ENCODE peak calls at places on chromosomes 3 and 15, in nine cellular contexts. Y is Calu3, V is omental fat pad, M is heart left ventricle, T is mesothelial cell of epicardium, W is GM13976, P is endothelial cell of umbilical vein, F is RWPE2, I is fibroblast of lung. H is an unnamed sample.

GRCh38 chr3:66153961-66154923 is 66.6 kb upstream of the SLC25A26 start:
- DNase-seq in Y (no peak), V (no peak), M (peak; percentile 19), T (no peak), W (no peak), P (no peak), F (no peak), I (peak; percentile 37), H (no peak)

GRCh38 chr3:16148783-16149182 is 25.7 kb upstream of the GALNT15 start:
- DNase-seq in Y (no peak), V (peak; percentile 41), M (peak; percentile 80), T (no peak), W (no peak), P (peak; percentile 95), F (no peak), I (peak; percentile 94), H (no peak)

GRCh38 chr15:25172691-25173090 is 217.9 kb downstream of the SNRPN start:
- DNase-seq in Y (no peak), V (no peak), M (peak; percentile 4), T (no peak), W (peak; percentile 3), P (no peak), F (no peak), I (no peak), H (no peak)

GRCh38 chr15:44033894-44034293 is 161.2 kb downstream of the FRMD5 start:
- DNase-seq in Y (peak; percentile 50), V (no peak), M (no peak), T (no peak), W (no peak), P (peak; percentile 94), F (no peak), I (peak; percentile 72), H (no peak)

GRCh38 chr3:155428558-155428957 is 135.1 kb upstream of the STRIT1 start:
- DNase-seq in Y (no peak), V (no peak), M (no peak), T (no peak), W (no peak), P (no peak), F (no peak), I (peak; percentile 96), H (no peak)

GRCh38 chr3:27794211-27794610 is 72.1 kb upstream of the EOMES start:
- DNase-seq in Y (no peak), V (no peak), M (no peak), T (no peak), W (no peak), P (no peak), F (no peak), I (no peak), H (no peak)

GRCh38 chr15:75822685-75823278 is 20.5 kb upstream of the UBE2Q2 start:
- DNase-seq in Y (no peak), V (no peak), M (no peak), T (no peak), W (no peak), P (no peak), F (no peak), I (no peak), H (no peak)

GRCh38 chr3:11774296-11774877 is 72.3 kb downstream of the TAMM41 start:
- DNase-seq in Y (peak; percentile 62), V (no peak), M (peak; percentile 15), T (no peak), W (peak; percentile 38), P (peak; percentile 60), F (no peak), I (peak; percentile 29), H (no peak)

GRCh38 chr3:46664188-46664970 is 29.1 kb downstream of the ALS2CL start:
- DNase-seq in Y (no peak), V (no peak), M (peak; percentile 5), T (no peak), W (peak; percentile 8), P (no peak), F (no peak), I (no peak), H (peak; percentile 3)

GRCh38 chr15:82843561-82843960 is 34.1 kb downstream of the WHAMM start:
- DNase-seq in Y (no peak), V (no peak), M (no peak), T (no peak), W (no peak), P (no peak), F (no peak), I (no peak), H (no peak)

GRCh38 chr3:72255736-72256559 is 471.0 kb upstream of the PROK2 start:
- DNase-seq in Y (peak; percentile 58), V (no peak), M (peak; percentile 44), T (no peak), W (no peak), P (peak; percentile 26), F (no peak), I (no peak), H (no peak)

DNA sequence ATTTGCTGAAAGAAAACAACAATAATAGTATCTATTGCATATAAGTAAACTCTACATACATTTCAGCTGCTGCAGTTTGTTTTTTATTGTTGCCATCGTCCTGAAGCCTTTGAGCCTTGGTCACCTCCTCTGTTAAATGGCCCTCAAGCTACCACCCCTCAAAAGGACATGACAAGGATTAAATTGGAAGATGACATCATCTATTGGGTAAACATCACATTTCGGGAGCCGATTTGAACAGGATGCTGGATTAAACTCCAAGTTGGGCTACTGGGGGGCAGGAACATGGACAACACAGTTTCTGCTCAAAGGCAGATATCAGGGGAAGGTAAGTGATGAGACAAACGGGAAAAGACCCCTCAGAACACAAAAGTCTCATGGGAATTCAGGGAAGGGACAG is 92.3 kb upstream of the ATP2B2 start:
- DNase-seq in Y (no peak), V (no peak), M (no peak), T (no peak), W (no peak), P (no peak), F (no peak), I (no peak), H (no peak)
- TF ChIP-seq CTCF in Y (no peak), V (no peak), M (no peak), T (no peak), W (no peak), P (no peak), F (no peak), I (no peak), H (no peak)

DNA sequence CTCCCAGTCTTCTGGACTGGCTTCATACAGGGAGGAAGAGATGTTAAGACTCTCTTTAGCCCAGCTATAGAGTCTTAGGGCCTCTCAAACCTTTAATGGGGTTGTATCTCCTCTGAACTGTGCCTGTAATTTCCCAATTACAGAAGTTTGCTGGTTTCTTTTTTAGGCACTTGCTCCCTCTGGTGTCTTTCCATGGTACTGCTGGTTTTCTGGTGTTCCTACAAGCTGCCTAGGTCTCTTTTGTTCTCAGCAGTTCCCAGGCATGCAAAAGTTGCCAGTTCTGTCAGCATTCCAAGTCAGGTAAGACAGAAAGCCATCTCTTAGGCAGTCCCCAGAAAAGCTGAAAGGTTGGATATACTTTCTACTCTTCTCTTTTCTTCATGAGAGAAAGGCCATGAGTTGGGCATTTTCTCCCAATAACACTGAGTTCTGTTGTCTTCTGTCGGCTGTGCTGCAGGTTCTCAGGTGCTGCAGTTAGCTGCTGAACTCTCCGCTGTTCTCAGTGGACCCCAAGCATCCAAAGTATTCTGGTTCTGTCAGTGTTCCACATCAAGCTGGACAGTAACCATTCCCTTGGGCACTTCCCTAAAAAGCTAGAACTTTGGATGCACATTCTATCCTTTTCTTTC is 54.4 kb upstream of the EHHADH start:
- DNase-seq in Y (peak; percentile 90), V (peak; percentile 32), M (peak; percentile 12), T (peak; percentile 56), W (peak; percentile 61), P (peak; percentile 68), F (no peak), I (peak; percentile 30), H (peak; percentile 64)
- TF ChIP-seq CTCF in Y (peak; percentile 87), V (no peak), M (peak; percentile 43), T (peak; percentile 61), W (peak; percentile 64), P (peak; percentile 64), F (peak; percentile 80), I (peak; percentile 91), H (peak; percentile 46)

DNA sequence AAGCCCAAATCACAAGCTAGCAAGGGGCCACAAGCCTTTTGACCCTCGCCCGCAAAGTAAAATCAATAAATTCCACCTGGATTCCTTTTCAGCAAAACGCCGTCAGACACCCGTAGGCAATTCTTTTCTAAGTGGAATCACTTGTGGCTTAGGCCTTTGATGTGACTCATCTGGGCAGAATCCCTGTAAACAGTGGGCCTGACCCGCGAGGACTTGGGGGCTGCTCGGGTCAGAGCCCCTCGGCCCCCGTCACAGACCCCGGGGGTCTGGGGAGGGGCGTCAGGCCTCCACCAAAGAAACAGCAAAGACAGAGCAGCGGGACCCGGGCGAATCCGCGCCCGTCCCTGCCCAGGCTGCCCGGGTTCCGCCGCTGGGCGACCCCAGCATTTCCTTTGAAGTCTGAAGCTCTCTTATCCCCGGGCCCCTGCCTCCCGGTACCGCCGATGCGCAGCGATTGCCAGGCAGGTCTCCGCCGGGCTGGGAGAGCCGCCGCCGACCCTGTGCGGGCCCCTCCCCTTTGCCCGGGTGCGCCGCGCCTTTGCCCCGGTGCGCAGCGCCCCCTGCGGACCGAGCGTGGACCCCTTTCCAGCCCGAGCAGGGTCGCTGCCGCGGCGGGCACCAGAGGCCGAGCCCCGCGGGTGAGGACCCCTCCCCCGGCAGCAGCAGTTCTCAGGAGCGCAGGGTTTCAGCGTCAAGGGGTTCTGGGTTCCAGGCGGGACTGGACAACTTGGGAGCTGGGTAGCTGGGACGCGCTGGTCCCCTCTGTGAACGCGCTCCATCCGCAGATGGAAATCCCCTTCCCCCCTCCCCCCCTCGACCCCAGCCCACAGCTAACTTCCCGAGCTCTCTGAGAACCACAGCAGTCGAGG is 178.3 kb downstream of the UACA start:
- DNase-seq in Y (peak; percentile 82), V (no peak), M (no peak), T (peak; percentile 78), W (peak; percentile 51), P (no peak), F (no peak), I (peak; percentile 73), H (peak; percentile 55)
- TF ChIP-seq CTCF in Y (peak; percentile 79), V (no peak), M (peak; percentile 21), T (peak; percentile 78), W (no peak), P (peak; percentile 56), F (peak; percentile 90), I (peak; percentile 45), H (no peak)

GRCh38 chr3:129625071-129625874 is 18.8 kb upstream of the PLXND1 start:
- DNase-seq in Y (no peak), V (no peak), M (no peak), T (no peak), W (peak; percentile 32), P (peak; percentile 52), F (no peak), I (no peak), H (peak; percentile 20)
- TF ChIP-seq CTCF in Y (peak; percentile 37), V (no peak), M (no peak), T (no peak), W (no peak), P (peak; percentile 20), F (peak; percentile 14), I (peak; percentile 5), H (no peak)

DNA sequence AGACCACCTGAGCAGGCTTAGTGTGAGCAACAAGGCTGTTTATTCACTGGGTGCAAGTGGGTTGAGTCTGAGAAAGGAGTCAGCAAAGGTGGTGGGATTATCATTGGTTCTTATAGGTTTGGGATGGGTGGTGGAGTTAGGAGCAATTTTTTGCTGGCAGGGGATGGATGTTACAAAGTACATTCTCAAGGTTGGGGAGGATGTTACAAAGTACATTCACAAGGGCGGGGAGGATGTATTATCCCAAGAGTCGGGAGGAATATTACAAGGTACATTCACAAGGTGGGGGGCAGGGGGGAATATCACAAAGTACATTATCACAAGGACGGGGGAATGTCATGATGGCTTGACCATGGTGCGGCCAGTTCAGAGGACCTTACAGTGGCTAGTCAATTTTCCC is 32.9 kb upstream of the OSBPL11 start:
- DNase-seq in Y (no peak), V (no peak), M (no peak), T (no peak), W (no peak), P (no peak), F (no peak), I (no peak), H (no peak)
- TF ChIP-seq CTCF in Y (no peak), V (no peak), M (no peak), T (no peak), W (no peak), P (no peak), F (no peak), I (no peak), H (no peak)

GRCh38 chr3:184745526-184745925 is 33.7 kb upstream of the MAGEF1 start:
- DNase-seq in Y (no peak), V (no peak), M (no peak), T (no peak), W (no peak), P (no peak), F (peak; percentile 34), I (no peak), H (no peak)
- TF ChIP-seq CTCF in Y (no peak), V (no peak), M (no peak), T (no peak), W (no peak), P (no peak), F (no peak), I (no peak), H (no peak)